ENCODE peak calls at places on chromosomes 5 and 9, in eight cellular contexts. P is mucosa of descending colon, Y is lower lobe of right lung, B is astrocyte, O is OCI-LY7, Q is bronchial epithelial cell, K is upper lobe of right lung, X is esophagus squamous epithelium. F is an unnamed sample.

GRCh38 chr5:31459594-31459993 is 72.3 kb downstream of the DROSHA start:
- DNase-seq in B (peak; percentile 38), O (no peak), X (no peak), Q (no peak), K (no peak), P (no peak), Y (no peak), F (no peak)

GRCh38 chr9:95477441-95477840 is 39.3 kb downstream of the PTCH1 start:
- DNase-seq in Y (no peak), X (no peak), P (no peak), K (no peak), B (no peak), O (no peak), Q (peak; percentile 37), F (no peak)

GRCh38 chr9:3992924-3993323 is 306.9 kb downstream of the GLIS3 start:
- DNase-seq in P (no peak), O (no peak), B (peak; percentile 46), K (no peak), X (no peak), Y (no peak), Q (no peak), F (peak; percentile 39)

GRCh38 chr5:39399135-39400036 is 25.4 kb downstream of the DAB2 start:
- DNase-seq in P (no peak), B (peak; percentile 98), Y (no peak), X (no peak), K (no peak), Q (peak; percentile 99), O (no peak), F (peak; percentile 94)

GRCh38 chr9:78767449-78767848 is 470.5 kb downstream of the PSAT1 start:
- DNase-seq in K (no peak), O (no peak), B (no peak), P (no peak), Y (no peak), X (no peak), Q (no peak), F (no peak)

GRCh38 chr9:10633785-10634184 is 21.0 kb upstream of the PTPRD start:
- DNase-seq in O (no peak), P (no peak), Y (no peak), Q (no peak), B (no peak), K (no peak), X (no peak), F (no peak)

GRCh38 chr5:10354048-10354872 is 765 bp downstream of the MARCHF6 start:
- DNase-seq in O (peak; percentile 62), Y (peak; percentile 59), X (no peak), Q (no peak), K (peak; percentile 73), B (peak; percentile 45), P (peak; percentile 65), F (no peak)

GRCh38 chr5:15008476-15008875 is 136.9 kb upstream of the ANKH start:
- DNase-seq in O (no peak), P (peak; percentile 92), B (peak; percentile 99), X (peak; percentile 16), Q (peak; percentile 98), Y (peak; percentile 91), K (peak; percentile 92), F (peak; percentile 87)

GRCh38 chr5:67515020-67515689 is 318.6 kb upstream of the CD180 start:
- DNase-seq in O (no peak), Q (no peak), K (no peak), Y (no peak), B (no peak), X (no peak), P (no peak), F (no peak)

GRCh38 chr5:172185096-172185461 is 2.9 kb downstream of the STK10 start:
- DNase-seq in X (no peak), B (no peak), P (no peak), Y (no peak), O (no peak), K (no peak), Q (no peak), F (no peak)
- H3K4me3 ChIP-seq in X (peak overlapping the region; percentile 84), B (no peak overlapping the region), P (no peak overlapping the region), Y (peak overlapping the region; percentile 99), O (no peak overlapping the region), K (peak overlapping the region; percentile 95), Q (no peak overlapping the region), F (no peak overlapping the region)

DNA sequence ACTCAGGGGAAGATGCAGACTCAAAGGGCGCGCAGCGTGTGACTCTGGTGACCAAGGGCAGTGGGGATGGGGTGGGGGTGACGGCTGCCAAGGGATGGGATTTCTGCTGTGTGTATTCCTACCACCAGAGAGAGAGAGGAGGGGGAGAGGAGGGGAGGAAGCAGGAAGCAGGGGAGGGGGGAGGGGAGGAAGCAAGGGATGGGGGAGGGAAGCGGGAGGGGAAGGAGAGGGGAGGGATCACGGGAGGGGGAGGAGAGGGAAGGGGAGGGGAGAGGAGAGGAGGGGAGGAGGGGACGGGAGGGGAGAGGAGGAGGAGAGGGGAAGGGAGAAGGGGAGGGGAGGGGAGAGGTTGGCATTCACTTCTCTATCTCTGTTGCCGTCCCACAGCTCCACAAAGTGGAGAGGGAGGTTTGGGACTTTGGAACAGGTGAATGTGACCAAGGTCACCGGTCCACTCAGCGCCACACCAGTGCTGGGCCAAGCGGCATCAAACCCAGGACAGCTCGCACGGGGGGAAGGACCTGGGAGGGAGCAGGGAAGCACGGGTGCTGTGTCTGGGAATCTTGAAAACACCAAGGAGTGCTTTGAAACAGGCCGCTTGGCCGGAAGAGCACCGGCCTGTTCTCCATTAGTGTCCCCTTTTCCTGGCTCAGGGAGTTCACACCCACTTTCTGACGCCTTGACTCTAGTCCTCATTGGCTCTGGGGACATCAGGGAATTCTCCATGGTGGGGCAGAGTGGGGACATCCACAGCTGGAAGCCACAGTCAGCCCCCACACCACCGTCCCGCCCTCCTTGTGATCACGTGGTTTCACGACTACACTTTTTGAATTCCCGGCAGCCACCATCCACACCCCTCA is 77.4 kb downstream of the VAV2 start:
- DNase-seq in Q (no peak), P (no peak), X (no peak), K (no peak), O (no peak), B (no peak), Y (no peak), F (no peak)
- TF ChIP-seq CTCF in Q (no peak), P (no peak), X (no peak), K (no peak), O (no peak), B (no peak), Y (no peak), F (no peak)

DNA sequence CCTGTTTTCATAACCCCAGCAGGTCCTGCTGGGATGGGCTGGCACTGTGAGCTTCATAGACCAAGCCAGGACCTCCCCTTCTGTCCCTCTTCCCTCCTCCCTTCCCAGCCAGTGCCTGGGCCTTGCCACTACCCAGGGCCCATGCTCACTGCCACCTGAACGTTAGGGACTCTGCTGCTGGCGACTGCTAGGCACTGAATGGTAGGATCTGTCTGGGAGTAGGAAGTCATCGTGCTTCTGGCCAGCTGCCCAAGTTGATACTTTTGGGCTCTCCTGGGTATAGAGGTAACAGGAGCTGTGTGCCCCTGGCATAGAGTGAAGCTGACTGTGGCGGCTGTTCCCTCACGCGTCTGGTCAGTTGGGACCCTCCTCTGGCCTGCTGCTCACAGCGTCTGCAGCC is 8.4 kb downstream of the TRIM41 start:
- DNase-seq in K (no peak), X (no peak), P (no peak), O (no peak), B (no peak), Y (no peak), Q (no peak), F (no peak)
- H3K36me3 ChIP-seq in K (peaks cover 59% of the 10 kb centered on the region), X (peaks cover 25% of the 10 kb centered on the region), P (no peaks in the 10 kb centered on the region), O (peaks cover 93% of the 10 kb centered on the region), B (peaks cover 28% of the 10 kb centered on the region), Y (peaks cover 77% of the 10 kb centered on the region), Q (peaks cover 7% of the 10 kb centered on the region), F (peaks cover 1% of the 10 kb centered on the region)

DNA sequence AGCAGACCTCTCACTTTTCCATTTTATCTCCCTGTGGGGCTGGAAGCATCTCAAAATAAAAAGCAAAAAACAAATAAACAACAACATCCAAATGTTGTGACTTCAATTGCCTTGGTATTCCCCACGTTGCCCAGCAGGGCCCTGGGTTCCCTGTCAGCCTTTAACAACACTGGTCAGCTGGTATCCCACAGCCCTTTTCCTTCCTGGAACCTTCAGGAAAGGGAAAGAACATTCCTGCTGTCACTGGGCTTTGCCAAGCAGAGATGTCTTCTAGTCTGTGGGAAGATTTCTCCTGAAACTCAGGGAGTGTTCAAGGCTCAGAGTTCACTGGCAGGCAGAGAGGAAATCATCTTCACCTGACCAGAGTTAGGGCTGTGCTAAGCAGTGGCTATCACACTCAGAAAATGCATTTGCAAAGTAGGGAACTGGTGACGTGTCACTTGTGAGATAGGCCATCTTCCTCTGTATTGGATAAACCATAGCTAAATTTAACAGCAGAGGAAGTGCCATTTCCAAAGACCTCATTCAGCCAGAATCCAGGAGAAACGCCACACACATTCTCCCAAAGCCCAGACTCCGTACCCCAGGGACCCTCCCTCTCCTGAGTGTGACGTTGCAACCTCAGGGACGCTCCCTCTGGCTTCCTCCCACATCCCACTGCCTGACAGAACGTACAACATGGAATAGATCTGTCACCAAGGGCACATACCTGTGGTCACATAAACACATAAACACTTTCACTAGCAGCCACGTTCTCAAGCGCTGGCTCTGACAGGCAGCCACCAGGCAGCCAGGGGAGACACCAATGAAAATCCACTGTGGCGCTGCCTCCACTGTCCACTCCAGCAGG is 274.0 kb upstream of the DAPK1 start:
- DNase-seq in P (no peak), Y (no peak), X (no peak), K (no peak), O (no peak), Q (no peak), B (no peak), F (no peak)
- H3K4me3 ChIP-seq in P (no peak overlapping the region), Y (no peak overlapping the region), X (no peak overlapping the region), K (no peak overlapping the region), O (no peak overlapping the region), Q (no peak overlapping the region), B (no peak overlapping the region), F (no peak overlapping the region)

F was measured in kidney epithelial cell.